ENCODE peak calls at places on chromosome 12, in nine cellular contexts. Y, G, D, C, E, R, Z, S and Q are unnamed samples.

GRCh38 chr12:46722737-46723136 is 103.1 kb downstream of the SLC38A4 start:
- DNase-seq in C (no peak), Y (no peak), G (no peak), D (no peak), E (no peak), Z (peak), R (peak), S (peak), Q (peak)

GRCh38 chr12:14390885-14391530 is 25.5 kb downstream of the ATF7IP start:
- DNase-seq in R (no peak), E (peak), S (no peak), Z (no peak), Y (no peak), D (no peak), C (no peak), G (no peak), Q (no peak)

GRCh38 chr12:123253606-123254459 is 17.8 kb downstream of the CDK2AP1 start:
- DNase-seq in C (no peak), E (no peak), D (no peak), S (no peak), Z (no peak), G (no peak), R (no peak), Y (no peak), Q (peak)

GRCh38 chr12:11882301-11883019 is 188.3 kb upstream of the BCL2L14 start:
- DNase-seq in S (no peak), E (no peak), C (no peak), Z (no peak), D (no peak), G (no peak), Y (no peak), R (no peak), Q (no peak)

GRCh38 chr12:92596388-92596787 is 106.4 kb upstream of the PLEKHG7 start:
- DNase-seq in C (no peak), G (peak), Y (no peak), Z (peak), D (no peak), S (peak), E (no peak), R (peak), Q (no peak)

GRCh38 chr12:131494741-131495524 is 216.0 kb upstream of the SFSWAP start:
- DNase-seq in Y (no peak), D (no peak), G (no peak), R (no peak), E (no peak), Z (no peak), S (no peak), C (no peak), Q (no peak)

GRCh38 chr12:117875652-117876491 is 92.9 kb downstream of the KSR2 start:
- DNase-seq in Z (no peak), C (peak), G (no peak), S (no peak), E (peak), R (no peak), Y (peak), D (no peak), Q (no peak)

GRCh38 chr12:6843118-6843902 is 2.6 kb downstream of the GNB3 start:
- DNase-seq in R (no peak), E (no peak), S (no peak), D (no peak), G (no peak), Y (no peak), Z (no peak), C (no peak), Q (no peak)

GRCh38 chr12:505221-505620 is 45.5 kb downstream of the B4GALNT3 start:
- DNase-seq in R (no peak), S (no peak), E (no peak), D (no peak), Z (no peak), Y (no peak), C (no peak), G (no peak), Q (no peak)

GRCh38 chr12:12315838-12316237 is 34.2 kb downstream of the MANSC1 start:
- DNase-seq in C (no peak), Z (no peak), G (no peak), R (no peak), S (no peak), D (no peak), Y (no peak), E (no peak), Q (no peak)